ENCODE peak calls at places on chromosome 18, in ten cellular contexts. Y is kidney tubule cell; K is COR-L47; B is HFFc6; X is fibroblast of villous mesenchyme; H is SW480; V is glutamatergic neuron; Z is stimulated activated CD4-positive, alpha-beta T cell treated with anti-CD3 and anti-CD28 coated beads, Interleukin-4, amount 100 ng/mL, for 24 hours; M is NCI-H2171 treated with DMSO at 0.1 percent for 48 hours; S is GM23338. G is an unnamed sample.

GRCh38 chr18:49186242-49186641 is 235.5 kb upstream of the SMAD7 start:
- DNase-seq in H (no peak), X (no peak), Y (no peak), Z (no peak), B (no peak), V (no peak), M (no peak), S (no peak), K (no peak), G (no peak)

GRCh38 chr18:74497778-74498177 is 1.6 kb downstream of the CNDP2 start:
- DNase-seq in M (no peak), S (no peak), Y (no peak), H (no peak), V (no peak), K (no peak), Z (no peak), B (no peak), X (no peak), G (no peak)

GRCh38 chr18:68267583-68267982 is 447.3 kb downstream of the TMX3 start:
- DNase-seq in S (no peak), Y (peak), V (no peak), H (no peak), K (no peak), X (peak), B (peak), Z (no peak), M (no peak), G (peak)

GRCh38 chr18:47964086-47964485 is 33.6 kb upstream of the SMAD2 start:
- DNase-seq in B (no peak), S (no peak), X (no peak), Z (no peak), K (no peak), M (peak), Y (peak), H (no peak), V (no peak), G (no peak)

GRCh38 chr18:54351186-54351585 is 6.5 kb downstream of the STARD6 start:
- DNase-seq in S (no peak), Z (no peak), X (no peak), M (no peak), B (no peak), V (no peak), H (no peak), K (no peak), Y (no peak), G (no peak)

GRCh38 chr18:74351354-74351753 is 35.7 kb downstream of the C18orf63 start:
- DNase-seq in S (no peak), B (peak), X (peak), Y (peak), H (no peak), M (no peak), Z (no peak), K (no peak), V (no peak), G (peak)

GRCh38 chr18:69215151-69215550 is 185.5 kb upstream of the DOK6 start:
- DNase-seq in Z (no peak), X (no peak), S (no peak), K (peak), V (no peak), H (no peak), B (no peak), M (peak), Y (no peak), G (no peak)

GRCh38 chr18:79199691-79200374 is 130.6 kb downstream of the ATP9B start:
- DNase-seq in S (no peak), Z (no peak), H (peak), K (no peak), X (peak), B (peak), V (no peak), Y (no peak), M (no peak), G (no peak)

GRCh38 chr18:78558948-78559347 is 420.7 kb upstream of the SALL3 start:
- DNase-seq in K (no peak), M (no peak), V (no peak), X (no peak), Y (no peak), H (no peak), S (no peak), Z (no peak), B (no peak), G (no peak)

GRCh38 chr18:26764584-26764983 is 100.9 kb downstream of the AQP4 start:
- DNase-seq in X (no peak), V (no peak), Z (no peak), Y (no peak), K (no peak), S (no peak), H (no peak), B (no peak), M (no peak), G (no peak)

GRCh38 chr18:3526421-3527354 is 76.7 kb downstream of the TGIF1 start:
- DNase-seq in Y (peak), H (peak), M (peak), Z (no peak), K (no peak), X (peak), V (peak), S (peak), B (no peak), G (peak)

GRCh38 chr18:24400587-24400986 is 3.0 kb upstream of the OSBPL1A start:
- DNase-seq in Y (peak), B (no peak), X (peak), V (no peak), Z (no peak), K (no peak), M (no peak), H (peak), S (no peak), G (no peak)

GRCh38 chr18:63421514-63421913 is 762 bp downstream of the VPS4B start:
- DNase-seq in V (no peak), M (no peak), Y (peak), Z (no peak), K (no peak), B (no peak), H (no peak), S (no peak), X (peak), G (peak)

GRCh38 chr18:56869189-56869777 is 218.1 kb downstream of the WDR7 start:
- DNase-seq in S (peak), B (peak), Y (peak), M (peak), K (peak), V (no peak), H (peak), Z (no peak), X (peak), G (peak)

GRCh38 chr18:3151379-3152264 is 68.1 kb downstream of the MYOM1 start:
- DNase-seq in B (peak), Z (no peak), V (no peak), K (peak), M (peak), H (peak), S (peak), Y (peak), X (peak), G (peak)

GRCh38 chr18:2826581-2826980 is 20.2 kb upstream of the EMILIN2 start:
- DNase-seq in K (no peak), B (no peak), S (peak), M (no peak), Z (no peak), Y (no peak), H (no peak), X (peak), V (no peak), G (peak)

GRCh38 chr18:65761636-65762310 is 11.0 kb downstream of the CDH7 start:
- DNase-seq in S (no peak), V (no peak), K (no peak), H (no peak), M (peak), Z (no peak), X (no peak), Y (no peak), B (no peak), G (no peak)

GRCh38 chr18:59353079-59353680 is 5.9 kb downstream of the LMAN1 start:
- DNase-seq in Z (no peak), M (peak), H (no peak), V (no peak), X (no peak), S (no peak), K (no peak), B (no peak), Y (peak), G (no peak)

GRCh38 chr18:55317832-55318231 is 270.2 kb downstream of the TCF4 start:
- DNase-seq in X (peak), Z (no peak), K (peak), B (no peak), M (no peak), H (no peak), V (no peak), Y (no peak), S (no peak), G (no peak)

GRCh38 chr18:37577051-37577611 is 11.5 kb upstream of the CELF4 start:
- DNase-seq in K (peak), Y (no peak), Z (no peak), V (peak), M (no peak), H (no peak), X (no peak), S (peak), B (no peak), G (no peak)

GRCh38 chr18:14978962-14979535 is 231.1 kb downstream of the ANKRD30B start:
- DNase-seq in K (peak), X (no peak), Z (no peak), B (no peak), H (no peak), M (peak), S (peak), V (peak), Y (peak), G (peak)

GRCh38 chr18:22434973-22435608 is 17.4 kb upstream of the CTAGE1 start:
- DNase-seq in B (peak), S (no peak), H (no peak), K (no peak), M (no peak), V (no peak), X (peak), Y (peak), Z (no peak), G (peak)

GRCh38 chr18:21117385-21118135 is 5.9 kb upstream of the ROCK1 start:
- DNase-seq in K (no peak), M (no peak), Y (no peak), S (peak), X (peak), Z (no peak), V (no peak), B (peak), H (no peak), G (peak)

GRCh38 chr18:35000457-35000856 is 40.8 kb upstream of the MAPRE2 start:
- DNase-seq in Y (no peak), S (no peak), K (no peak), Z (no peak), M (no peak), B (no peak), V (no peak), H (no peak), X (no peak), G (no peak)

GRCh38 chr18:56488739-56489138 is 149.7 kb downstream of the TXNL1 start:
- DNase-seq in Z (no peak), Y (no peak), H (no peak), X (no peak), M (no peak), B (no peak), S (no peak), K (no peak), V (no peak), G (no peak)

GRCh38 chr18:24659837-24660720 is 199.6 kb downstream of the HRH4 start:
- DNase-seq in B (no peak), K (peak), Z (peak), S (no peak), V (no peak), H (peak), X (peak), Y (no peak), M (no peak), G (peak)

GRCh38 chr18:48492880-48493279 is 46.0 kb upstream of the CTIF start:
- DNase-seq in Z (no peak), X (no peak), K (no peak), Y (no peak), M (no peak), H (no peak), S (no peak), B (no peak), V (no peak), G (no peak)

GRCh38 chr18:71252351-71252862 is 963.6 kb downstream of the SOCS6 start:
- DNase-seq in S (no peak), Y (peak), H (no peak), Z (no peak), X (no peak), B (no peak), V (no peak), M (no peak), K (no peak), G (no peak)

G was measured in GM03348.